ENCODE peak calls at places on chromosomes 5 and 9, in six cellular contexts. W, E, P, U, T and L are unnamed samples. For H3K36me3, the result is how much of the 10 kb centered on the place peaks cover.

GRCh38 chr5:9313751-9314150 is 232.1 kb downstream of the SEMA5A start:
- DNase-seq in W (no peak), E (no peak), P (no peak), U (no peak), T (no peak), L (no peak)

GRCh38 chr9:77533678-77534077 is 114.4 kb downstream of the GNA14 start:
- DNase-seq in W (no peak), E (no peak), P (no peak), U (no peak), T (no peak), L (no peak)

GRCh38 chr5:141876628-141877477 is 1.4 kb downstream of the PCDH1 start:
- DNase-seq in W (no peak), E (no peak), P (no peak), U (peak), T (peak), L (peak)

GRCh38 chr9:7433508-7434292 is 365.9 kb downstream of the DMAC1 start:
- DNase-seq in W (no peak), E (no peak), P (no peak), U (no peak), T (no peak), L (no peak)

GRCh38 chr5:133196441-133197085 is 144.8 kb downstream of the HSPA4 start:
- DNase-seq in W (no peak), E (no peak), P (no peak), U (no peak), T (no peak), L (no peak)

GRCh38 chr9:32430720-32431119 is 46.3 kb downstream of the ACO1 start:
- DNase-seq in W (no peak), E (peak), P (no peak), U (no peak), T (no peak), L (peak)

GRCh38 chr9:130172858-130173461 is 756 bp downstream of the NCS1 start:
- DNase-seq in W (no peak), E (no peak), P (no peak), U (peak), T (peak), L (peak)

GRCh38 chr9:27019589-27019988 is 14.1 kb upstream of the LRRC19 start:
- DNase-seq in W (no peak), E (peak), P (no peak), U (no peak), T (no peak), L (no peak)

GRCh38 chr5:180095545-180095944 is 24.0 kb upstream of the RNF130 start:
- DNase-seq in W (no peak), E (no peak), P (no peak), U (no peak), T (no peak), L (no peak)

GRCh38 chr9:33114746-33115145 is 38.3 kb upstream of the SMU1 start:
- DNase-seq in W (no peak), E (no peak), P (no peak), U (no peak), T (no peak), L (no peak)

GRCh38 chr9:18325337-18326011 is 148.5 kb upstream of the ADAMTSL1 start:
- DNase-seq in W (no peak), E (no peak), P (no peak), U (no peak), T (no peak), L (no peak)

GRCh38 chr9:86837345-86837744 is 110.0 kb downstream of the GAS1 start:
- DNase-seq in W (no peak), E (no peak), P (no peak), U (no peak), T (no peak), L (no peak)

GRCh38 chr9:86839522-86839921 is 107.8 kb downstream of the GAS1 start:
- DNase-seq in W (no peak), E (no peak), P (no peak), U (no peak), T (no peak), L (no peak)

GRCh38 chr9:86838883-86839497 is 108.3 kb downstream of the GAS1 start:
- DNase-seq in W (no peak), E (no peak), P (no peak), U (no peak), T (no peak), L (no peak)

GRCh38 chr9:86842573-86842972 is 104.7 kb downstream of the GAS1 start:
- DNase-seq in W (no peak), E (no peak), P (no peak), U (no peak), T (no peak), L (no peak)

GRCh38 chr9:86836797-86837196 is 110.5 kb downstream of the GAS1 start:
- DNase-seq in W (no peak), E (no peak), P (no peak), U (no peak), T (no peak), L (no peak)
- H2AFZ ChIP-seq in W (no peak), E (no peak), P (no peak), U (no peak), T (no peak), L (no peak)

GRCh38 chr5:139062910-139063663 is 135.1 kb downstream of the SIL1 start:
- DNase-seq in W (no peak), E (no peak), P (no peak), U (no peak), T (no peak), L (no peak)

GRCh38 chr5:139063664-139064054 is 134.5 kb downstream of the SIL1 start:
- DNase-seq in W (no peak), E (no peak), P (no peak), U (no peak), T (no peak), L (no peak)

GRCh38 chr5:139064613-139065012 is 133.6 kb downstream of the SIL1 start:
- DNase-seq in W (no peak), E (no peak), P (no peak), U (no peak), T (no peak), L (no peak)

GRCh38 chr5:139061274-139061673 is 136.9 kb downstream of the SIL1 start:
- DNase-seq in W (no peak), E (peak), P (no peak), U (no peak), T (peak), L (peak)

GRCh38 chr5:139061856-139062255 is 136.3 kb downstream of the SIL1 start:
- DNase-seq in W (no peak), E (peak), P (no peak), U (peak), T (peak), L (no peak)
- H3K4me2 ChIP-seq in W (no peak), E (peak), P (no peak), U (peak), T (no peak), L (peak)

GRCh38 chr5:1809416-1810035 is 8.3 kb downstream of the NDUFS6 start:
- DNase-seq in W (no peak), E (no peak), P (no peak), U (no peak), T (no peak), L (peak)

GRCh38 chr5:1806974-1807373 is 5.8 kb downstream of the NDUFS6 start:
- DNase-seq in W (no peak), E (no peak), P (no peak), U (no peak), T (no peak), L (peak)

GRCh38 chr5:1807479-1808185 is 6.4 kb downstream of the NDUFS6 start:
- DNase-seq in W (no peak), E (no peak), P (no peak), U (no peak), T (no peak), L (peak)

GRCh38 chr5:1808466-1808865 is 7.3 kb downstream of the NDUFS6 start:
- DNase-seq in W (no peak), E (peak), P (no peak), U (no peak), T (no peak), L (peak)

GRCh38 chr5:1810581-1811101 is 9.4 kb downstream of the NDUFS6 start:
- DNase-seq in W (no peak), E (no peak), P (no peak), U (no peak), T (no peak), L (peak)
- H3K36me3 ChIP-seq in W (half or more), E (under half), P (half or more), U (under half), T (under half), L (half or more)

GRCh38 chr5:155954739-155955445 is 372.1 kb upstream of the SGCD start:
- DNase-seq in W (no peak), E (peak), P (no peak), U (peak), T (no peak), L (no peak)

GRCh38 chr5:155959082-155959481 is 367.9 kb upstream of the SGCD start:
- DNase-seq in W (no peak), E (no peak), P (no peak), U (no peak), T (no peak), L (no peak)

GRCh38 chr5:155960177-155960576 is 366.8 kb upstream of the SGCD start:
- DNase-seq in W (no peak), E (no peak), P (no peak), U (no peak), T (no peak), L (no peak)
- H2AFZ ChIP-seq in W (no peak), E (no peak), P (no peak), U (no peak), T (no peak), L (peak)

DNA sequence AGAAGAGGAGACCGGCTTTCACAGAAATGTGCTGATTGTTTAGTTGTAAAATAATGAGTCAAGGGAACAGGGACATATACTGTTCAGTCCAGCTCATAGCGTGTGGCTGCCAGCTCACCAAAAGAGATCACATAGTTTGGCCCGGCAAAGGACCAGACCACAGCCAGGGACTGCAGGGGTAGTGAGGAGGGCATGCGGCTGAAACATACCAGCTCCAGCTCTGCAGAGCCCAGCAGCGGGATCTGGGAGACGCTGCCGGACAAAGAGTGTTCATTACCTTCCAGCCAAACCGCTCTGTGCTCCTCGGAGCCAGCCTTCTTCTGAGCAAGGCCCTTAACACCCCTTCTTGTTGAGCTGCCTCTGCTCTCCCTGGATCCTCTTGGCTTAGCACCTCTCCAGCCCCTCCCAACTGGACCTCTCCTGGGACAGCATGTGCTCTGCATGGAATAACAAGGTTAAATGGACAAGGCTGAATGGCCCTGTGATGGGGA is 116.8 kb upstream of the CNTLN start:
- DNase-seq in W (no peak), E (peak), P (no peak), U (no peak), T (no peak), L (peak)
- H3K4me2 ChIP-seq in W (no peak), E (peak), P (no peak), U (no peak), T (no peak), L (peak)

DNA sequence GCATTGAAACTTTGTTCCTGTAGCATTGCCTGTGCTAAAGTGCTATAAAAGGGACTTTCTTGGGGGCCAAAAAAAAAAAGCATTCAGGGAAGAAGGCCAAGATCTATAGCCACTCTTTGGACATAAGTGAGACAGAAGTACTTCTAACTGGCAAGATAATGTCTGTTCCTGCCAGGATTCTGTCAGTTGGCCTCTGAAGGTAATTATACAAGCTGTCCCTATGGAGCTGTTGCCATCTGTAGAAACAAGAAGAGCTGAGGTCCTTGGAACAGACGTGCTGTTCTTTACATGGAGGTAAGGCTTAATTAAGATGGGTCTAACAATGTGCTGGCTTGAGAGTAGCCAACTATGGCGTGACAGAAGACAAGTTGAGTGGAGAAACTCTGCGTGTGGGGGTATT is 9.7 kb downstream of the KIF20A start:
- DNase-seq in W (no peak), E (no peak), P (no peak), U (no peak), T (no peak), L (no peak)
- H3K36me3 ChIP-seq in W (half or more), E (half or more), P (half or more), U (under half), T (under half), L (half or more)

GRCh38 chr5:118722165-118723020 is 266.0 kb downstream of the DTWD2 start:
- DNase-seq in W (no peak), E (no peak), P (no peak), U (no peak), T (no peak), L (no peak)
- H2AFZ ChIP-seq in W (no peak), E (no peak), P (no peak), U (no peak), T (no peak), L (no peak)

DNA sequence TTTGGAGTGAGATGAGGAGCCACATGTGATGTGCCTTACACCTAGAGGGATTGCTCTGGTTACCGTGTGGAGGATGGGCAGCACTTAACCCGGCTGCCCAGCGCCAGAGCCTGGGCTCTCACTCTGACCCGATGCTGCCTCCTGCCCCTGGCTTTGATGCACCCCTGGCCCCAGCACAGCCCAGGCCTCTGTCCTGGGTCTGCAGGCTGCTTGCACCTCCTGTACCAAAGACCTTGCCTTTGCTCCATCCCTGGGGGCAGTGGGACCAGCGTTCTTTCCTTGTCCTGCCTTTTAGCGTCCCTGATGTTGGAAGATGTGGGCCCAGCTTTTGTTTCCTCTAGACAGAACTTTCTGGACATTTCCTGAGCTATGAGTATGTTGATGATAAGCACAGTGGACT is 40.4 kb downstream of the FGF18 start:
- DNase-seq in W (no peak), E (no peak), P (no peak), U (no peak), T (no peak), L (no peak)
- H3K4me2 ChIP-seq in W (no peak), E (no peak), P (no peak), U (no peak), T (no peak), L (no peak)

DNA sequence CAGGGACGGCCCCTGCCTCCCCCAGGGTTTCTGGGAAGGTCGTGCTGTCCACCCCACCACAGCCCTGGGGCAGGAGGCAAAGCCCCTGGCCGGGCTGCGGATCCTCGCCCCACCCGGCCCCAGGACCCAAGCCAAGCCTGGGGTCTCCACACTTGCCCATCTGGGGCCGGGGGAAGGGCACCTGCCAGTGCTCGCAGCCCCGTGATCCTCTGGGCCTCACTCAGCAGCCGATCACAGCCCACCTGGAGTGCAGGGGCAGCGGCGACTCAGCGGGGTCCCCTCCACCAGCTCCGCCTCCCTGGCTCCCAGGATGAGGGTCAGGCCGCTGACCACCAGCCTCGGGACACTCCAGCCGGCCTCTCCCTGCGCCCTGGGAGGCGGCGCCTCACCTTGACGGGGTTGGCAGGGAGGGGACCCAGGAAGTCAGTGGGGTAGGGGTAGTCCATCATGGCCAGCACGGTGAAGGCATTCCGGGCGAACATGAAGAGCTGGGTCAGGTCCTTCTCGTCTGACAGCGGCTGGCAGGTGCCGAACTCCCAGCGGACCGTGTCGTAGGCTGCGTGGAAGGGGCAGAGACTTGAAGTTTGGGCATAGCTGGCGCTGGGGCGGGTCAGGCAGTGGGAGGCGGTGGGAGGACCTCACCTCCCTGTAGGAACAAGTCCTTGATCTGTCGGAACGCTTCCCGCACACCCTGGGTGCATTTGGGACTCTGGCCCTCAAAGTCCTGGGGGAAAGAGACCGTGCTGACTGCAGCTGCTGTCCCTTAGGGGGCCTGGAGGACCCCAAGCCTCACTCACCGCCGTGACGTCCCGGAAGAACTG is 1.8 kb downstream of the DPP7 start:
- DNase-seq in W (no peak), E (no peak), P (no peak), U (no peak), T (no peak), L (peak)
- H3K36me3 ChIP-seq in W (under half), E (under half), P (under half), U (under half), T (under half), L (under half)

GRCh38 chr5:16061163-16061562 is 118.4 kb downstream of the MARCHF11 start:
- DNase-seq in W (no peak), E (no peak), P (no peak), U (peak), T (no peak), L (no peak)
- H2AFZ ChIP-seq in W (no peak), E (no peak), P (no peak), U (no peak), T (no peak), L (no peak)